ENCODE peak calls at places on chromosomes 4 and X, in five cellular contexts. G, T, Z, S and H are unnamed samples.

GRCh38 chr4:27176400-27176799 is 315.8 kb downstream of the STIM2 start:
- DNase-seq in G (peak; percentile 67), T (no peak), Z (no peak), S (no peak), H (peak; percentile 11)

GRCh38 chr4:7782783-7783182 is 156.9 kb downstream of the AFAP1 start:
- DNase-seq in G (no peak), T (no peak), Z (no peak), S (no peak), H (no peak)

GRCh38 chrX:31527455-31528126 is 455.8 kb upstream of the FTHL17 start:
- DNase-seq in G (no peak), T (no peak), Z (no peak), S (no peak), H (no peak)

GRCh38 chrX:15675490-15675921 is 10.9 kb upstream of the CLTRN start:
- DNase-seq in G (peak; percentile 80), T (peak; percentile 71), Z (peak; percentile 84), S (peak; percentile 76), H (peak; percentile 66)

GRCh38 chr4:53431052-53431451 is 53.6 kb downstream of the FIP1L1 start:
- DNase-seq in G (no peak), T (no peak), Z (no peak), S (no peak), H (no peak)

GRCh38 chr4:113502476-113502875 is 259.1 kb downstream of the CAMK2D start:
- DNase-seq in G (peak; percentile 42), T (no peak), Z (no peak), S (peak; percentile 6), H (no peak)

GRCh38 chr4:56995525-56995924 is 16.8 kb downstream of the POLR2B start:
- DNase-seq in G (no peak), T (peak; percentile 63), Z (no peak), S (peak; percentile 75), H (no peak)

GRCh38 chrX:19889582-19890342 is 2.4 kb upstream of the SH3KBP1 start:
- DNase-seq in G (peak; percentile 83), T (no peak), Z (peak; percentile 17), S (peak; percentile 30), H (peak; percentile 24)

GRCh38 chrX:154374361-154375155 is at the start of gene FLNA:
- DNase-seq in G (peak; percentile 34), T (peak; percentile 41), Z (peak; percentile 33), S (no peak), H (no peak)

GRCh38 chr4:3871181-3871852 is 105.1 kb downstream of the ADRA2C start:
- DNase-seq in G (peak; percentile 8), T (no peak), Z (no peak), S (no peak), H (no peak)

GRCh38 chr4:67580577-67580976 is 22.1 kb downstream of the STAP1 start:
- DNase-seq in G (no peak), T (no peak), Z (no peak), S (no peak), H (no peak)

GRCh38 chr4:105472871-105473339 is 957 bp downstream of the PPA2 start:
- DNase-seq in G (peak; percentile 63), T (no peak), Z (no peak), S (no peak), H (peak; percentile 1)

GRCh38 chrX:69234624-69235023 is 69.4 kb upstream of the PJA1 start:
- DNase-seq in G (no peak), T (no peak), Z (no peak), S (no peak), H (no peak)

GRCh38 chr4:3421470-3421869 is 20.3 kb upstream of the HGFAC start:
- DNase-seq in G (no peak), T (no peak), Z (no peak), S (no peak), H (no peak)

GRCh38 chr4:151766691-151767090 is 5.9 kb upstream of the GATB start:
- DNase-seq in G (peak; percentile 15), T (no peak), Z (peak; percentile 1), S (no peak), H (no peak)